ENCODE peak calls at places on chromosomes 6 and 20, in nine cellular contexts. B is IMR-90, I is HL-60, N is A549, A is WERI-Rb-1, T is HFFc6, C is GM23338, W is GM06990, K is brain microvascular endothelial cell. V is an unnamed sample.

GRCh38 chr20:6157345-6157744 is 34.5 kb upstream of the FERMT1 start:
- DNase-seq in W (no peak), K (peak; percentile 17), N (peak; percentile 31), B (peak; percentile 3), T (no peak), I (no peak), C (peak; percentile 21), A (no peak), V (no peak)

GRCh38 chr6:39881851-39882566 is 52.3 kb downstream of the MOCS1 start:
- DNase-seq in K (peak; percentile 85), B (peak; percentile 88), C (no peak), A (no peak), W (no peak), T (peak; percentile 52), I (no peak), N (no peak), V (no peak)

GRCh38 chr6:5054427-5054873 is 30.7 kb upstream of the PPP1R3G start:
- DNase-seq in T (peak; percentile 58), C (no peak), B (peak; percentile 66), I (no peak), W (no peak), A (no peak), K (peak; percentile 53), N (no peak), V (no peak)

GRCh38 chr6:2188397-2188796 is 57.0 kb downstream of the GMDS start:
- DNase-seq in N (no peak), C (no peak), B (no peak), T (no peak), K (no peak), W (no peak), A (no peak), I (no peak), V (no peak)

GRCh38 chr6:45430590-45431202 is 53.0 kb upstream of the SUPT3H start:
- DNase-seq in K (no peak), I (no peak), C (no peak), W (no peak), T (no peak), A (no peak), B (no peak), N (no peak), V (no peak)

GRCh38 chr6:118784641-118785164 is 109.2 kb upstream of the ASF1A start:
- DNase-seq in K (no peak), N (no peak), B (peak; percentile 7), I (no peak), A (no peak), T (no peak), C (no peak), W (no peak), V (peak; percentile 39)

GRCh38 chr6:41226752-41227151 is 1.4 kb upstream of the TREML4 start:
- DNase-seq in W (no peak), K (no peak), A (no peak), C (no peak), N (no peak), B (no peak), I (no peak), T (no peak), V (no peak)

GRCh38 chr6:169165031-169165430 is 88.6 kb downstream of the THBS2 start:
- DNase-seq in I (no peak), A (no peak), K (no peak), C (no peak), N (no peak), B (peak; percentile 22), T (no peak), W (no peak), V (no peak)

DNA sequence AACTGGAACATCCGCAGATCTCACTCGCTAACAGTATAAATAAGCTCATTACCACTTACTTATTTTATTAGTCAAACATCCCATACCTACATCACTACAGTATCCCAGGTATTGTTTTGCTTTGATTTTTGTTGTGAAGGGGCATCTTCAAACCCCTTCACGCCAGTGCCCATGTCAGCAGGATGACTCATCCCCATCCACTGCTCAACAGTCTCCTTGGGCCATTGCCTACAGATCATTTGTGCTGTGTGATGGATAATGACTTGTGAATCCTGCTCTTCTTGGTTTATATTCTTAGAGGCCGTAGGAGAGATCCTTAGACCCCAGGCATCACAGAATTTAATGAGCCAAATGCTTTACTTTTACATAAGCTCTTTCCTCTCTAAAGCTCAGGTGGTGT is 8.5 kb upstream of the SIRT5 start:
- DNase-seq in T (no peak), C (no peak), B (no peak), A (no peak), I (no peak), W (no peak), N (no peak), K (no peak), V (no peak)
- TF ChIP-seq CTCF in T (no peak), C (no peak), B (no peak), A (no peak), I (no peak), W (no peak), N (no peak), K (no peak), V (no peak)

GRCh38 chr6:13428528-13429405 is 58.6 kb downstream of the GFOD1 start:
- DNase-seq in I (peak; percentile 37), B (no peak), K (no peak), T (no peak), W (peak; percentile 34), N (no peak), A (no peak), C (peak; percentile 37), V (no peak)

GRCh38 chr6:13427346-13427745 is 60.1 kb downstream of the GFOD1 start:
- DNase-seq in W (no peak), K (no peak), C (no peak), I (no peak), A (no peak), T (no peak), B (no peak), N (no peak), V (no peak)

GRCh38 chr6:13429406-13429753 is 58.0 kb downstream of the GFOD1 start:
- DNase-seq in T (no peak), N (no peak), I (no peak), K (no peak), W (no peak), C (no peak), A (no peak), B (no peak), V (no peak)

GRCh38 chr6:13425971-13426931 is 61.1 kb downstream of the GFOD1 start:
- DNase-seq in T (peak; percentile 45), B (peak; percentile 77), A (no peak), I (no peak), C (no peak), K (peak; percentile 24), N (no peak), W (peak; percentile 55), V (no peak)

DNA sequence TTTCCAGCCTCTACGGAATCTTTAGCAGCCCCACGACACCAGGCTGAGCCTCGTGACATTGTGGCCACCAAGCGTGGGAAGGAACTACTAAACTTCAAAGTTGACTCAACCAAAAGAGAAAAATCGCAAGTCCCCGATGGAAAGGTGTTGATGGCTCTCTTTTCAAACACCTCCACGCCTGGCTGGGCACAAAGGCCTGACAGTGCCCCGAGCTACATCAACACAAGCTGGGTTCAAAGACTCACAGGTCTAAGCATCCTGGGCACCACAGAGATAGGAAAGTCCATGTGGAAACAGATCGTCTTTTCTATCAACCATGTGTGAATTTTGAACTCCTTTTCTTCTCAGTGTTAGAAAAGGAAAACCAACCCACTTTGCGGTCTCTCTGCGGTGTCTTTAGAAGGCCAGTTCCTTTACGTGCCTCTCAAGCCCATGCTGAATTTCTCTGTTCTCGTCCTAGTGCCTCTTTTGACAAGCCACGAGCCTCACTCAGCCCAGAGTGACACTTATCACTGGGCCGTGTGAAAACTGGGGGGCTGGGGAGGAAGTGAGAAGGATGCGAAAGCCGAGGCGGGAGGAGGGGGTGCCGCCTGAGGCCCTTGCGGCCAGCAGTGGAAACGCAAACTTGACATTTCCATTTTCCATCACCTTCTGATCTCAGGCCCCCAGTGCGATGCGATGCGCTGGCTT is 59.4 kb downstream of the GFOD1 start:
- DNase-seq in I (peak; percentile 88), A (no peak), K (no peak), N (no peak), C (peak; percentile 72), W (peak; percentile 92), B (no peak), T (no peak), V (no peak)
- TF ChIP-seq CTCF in I (peak; percentile 3), A (no peak), K (peak; percentile 54), N (no peak), C (peak; percentile 55), W (peak; percentile 45), B (no peak), T (no peak), V (no peak)

GRCh38 chr20:32021091-32021490 is 10.9 kb downstream of the CCM2L start:
- DNase-seq in N (no peak), I (no peak), W (no peak), B (no peak), T (no peak), K (no peak), A (no peak), C (no peak), V (no peak)

GRCh38 chr20:32019563-32020463 is 9.6 kb downstream of the CCM2L start:
- DNase-seq in C (no peak), T (no peak), N (no peak), W (no peak), A (no peak), B (no peak), K (no peak), I (no peak), V (no peak)

GRCh38 chr20:32018269-32019155 is 8.3 kb downstream of the CCM2L start:
- DNase-seq in N (peak; percentile 44), T (no peak), B (no peak), K (no peak), I (peak; percentile 16), W (no peak), A (peak; percentile 97), C (peak; percentile 95), V (peak; percentile 78)

GRCh38 chr20:32017711-32018251 is 7.5 kb downstream of the CCM2L start:
- DNase-seq in W (no peak), K (no peak), C (peak; percentile 100), T (no peak), B (no peak), I (no peak), A (peak; percentile 88), N (peak; percentile 53), V (no peak)

GRCh38 chr20:32019156-32019510 is 8.9 kb downstream of the CCM2L start:
- DNase-seq in B (no peak), I (no peak), K (no peak), C (peak; percentile 93), W (no peak), N (peak; percentile 27), T (no peak), A (peak; percentile 81), V (peak; percentile 48)
- TF ChIP-seq CTCF in B (peak; percentile 2), I (no peak), K (peak; percentile 19), C (no peak), W (no peak), N (no peak), T (no peak), A (peak; percentile 55), V (peak; percentile 17)

DNA sequence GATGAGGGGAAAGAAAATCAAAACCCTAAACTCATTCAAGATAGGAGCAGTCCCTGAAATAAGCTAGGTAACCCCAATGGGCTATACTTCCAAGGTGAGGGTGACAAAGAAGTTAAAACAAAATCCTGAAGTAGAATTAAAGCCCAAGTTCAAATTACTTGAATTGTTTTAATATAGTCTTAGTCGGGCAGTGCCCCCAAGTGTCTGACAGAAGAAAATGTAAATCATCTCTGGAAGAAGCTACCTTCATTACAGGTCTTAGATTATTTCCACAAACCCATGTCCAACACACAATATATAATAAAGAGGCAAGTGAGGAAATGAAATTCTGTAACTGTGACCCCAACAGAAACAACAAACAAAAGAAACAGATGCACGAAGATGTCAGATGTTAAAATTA is 36.8 kb upstream of the L3MBTL3 start:
- DNase-seq in N (peak; percentile 4), C (no peak), W (no peak), K (no peak), T (peak; percentile 16), I (no peak), A (no peak), B (peak; percentile 33), V (no peak)
- TF ChIP-seq CTCF in N (no peak), C (peak; percentile 40), W (peak; percentile 20), K (peak; percentile 30), T (peak; percentile 63), I (no peak), A (no peak), B (peak; percentile 48), V (no peak)

V was measured in neural crest cell.